ENCODE peak calls at places on chromosome 13, in eight cellular contexts. X is H9; R is mammary epithelial cell; M is heart right ventricle; P is thoracic aorta; O is prostate gland; V is CD8-positive, alpha-beta memory T cell; A is heart left ventricle. J is an unnamed sample. For H3K27me3, the result is how much of the 10 kb centered on the place peaks cover.

GRCh38 chr13:29830000-29830399 is 20.4 kb downstream of the UBL3 start:
- DNase-seq in V (no peak), R (no peak), M (no peak), X (no peak), O (no peak), P (no peak), A (no peak), J (no peak)

GRCh38 chr13:33204130-33204927 is 81.2 kb downstream of the STARD13 start:
- DNase-seq in A (peak), M (peak), V (no peak), O (no peak), X (no peak), P (peak), R (no peak), J (no peak)

GRCh38 chr13:33206425-33206824 is 79.1 kb downstream of the STARD13 start:
- DNase-seq in P (no peak), R (no peak), X (no peak), M (no peak), V (no peak), O (no peak), A (no peak), J (no peak)

GRCh38 chr13:51324714-51325440 is 14.6 kb upstream of the SERPINE3 start:
- DNase-seq in V (no peak), X (peak), O (no peak), R (no peak), P (no peak), A (no peak), M (no peak), J (no peak)

GRCh38 chr13:50244913-50245574 is 229.8 kb downstream of the KCNRG start:
- DNase-seq in V (peak), M (no peak), R (peak), P (peak), O (no peak), A (no peak), X (no peak), J (peak)

GRCh38 chr13:105442941-105443340 is 1092.5 kb downstream of the EFNB2 start:
- DNase-seq in A (no peak), P (no peak), O (no peak), V (no peak), X (no peak), R (peak), M (peak), J (no peak)

GRCh38 chr13:36046672-36047071 is 84.5 kb downstream of the DCLK1 start:
- DNase-seq in V (no peak), M (no peak), O (no peak), X (no peak), R (no peak), P (no peak), A (no peak), J (no peak)

GRCh38 chr13:52677823-52678222 is 25.2 kb downstream of the SUGT1 start:
- DNase-seq in X (no peak), A (no peak), P (no peak), M (no peak), O (no peak), R (no peak), V (no peak), J (no peak)

GRCh38 chr13:98653471-98653985 is 76.6 kb upstream of the STK24 start:
- DNase-seq in M (peak), R (peak), P (peak), V (peak), O (peak), A (peak), X (peak), J (peak)

GRCh38 chr13:73365681-73366080 is 306.9 kb downstream of the KLF5 start:
- DNase-seq in R (peak), V (no peak), A (no peak), X (no peak), O (no peak), M (no peak), P (no peak), J (no peak)

GRCh38 chr13:39847336-39847735 is 191.9 kb downstream of the COG6 start:
- DNase-seq in V (no peak), R (no peak), A (no peak), O (no peak), X (no peak), P (no peak), M (no peak), J (no peak)

GRCh38 chr13:110914293-110915056 is 394 bp downstream of the ANKRD10 start:
- DNase-seq in O (peak), A (peak), R (no peak), X (peak), M (peak), V (peak), P (peak), J (peak)

GRCh38 chr13:110915874-110916670 is 1.2 kb upstream of the ANKRD10 start:
- DNase-seq in O (no peak), X (no peak), M (no peak), P (no peak), R (peak), A (no peak), V (no peak), J (no peak)

GRCh38 chr13:110913911-110914292 is 967 bp downstream of the ANKRD10 start:
- DNase-seq in V (no peak), X (no peak), O (peak), R (peak), P (no peak), M (no peak), A (no peak), J (no peak)

GRCh38 chr13:110915057-110915873 is at the start of gene ANKRD10:
- DNase-seq in A (peak), V (peak), M (peak), X (peak), O (peak), P (peak), R (peak), J (peak)

DNA sequence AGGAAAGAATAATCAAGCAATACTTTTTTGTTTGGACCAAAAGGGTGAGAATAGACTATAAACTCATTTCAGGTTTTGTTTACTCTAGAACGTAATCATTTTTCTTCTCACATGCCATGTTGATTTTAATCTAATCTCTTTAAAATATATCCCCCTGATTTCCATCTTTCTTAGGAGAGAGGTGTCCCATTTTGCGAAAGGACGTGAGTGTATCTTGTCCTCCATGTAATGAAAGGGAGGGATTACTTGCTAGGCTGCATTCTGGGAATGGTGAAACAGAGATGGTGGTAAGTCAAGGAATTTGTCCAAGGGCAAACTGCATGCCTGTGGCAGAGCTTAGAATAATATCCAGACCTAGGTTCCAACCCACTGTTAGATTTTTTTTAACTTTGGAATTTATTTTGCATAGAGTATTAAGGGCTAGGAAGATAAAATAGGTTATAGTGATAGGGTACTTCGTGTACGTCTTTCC is 1.8 kb upstream of the ANKRD10 start:
- DNase-seq in M (no peak), X (no peak), R (peak), P (no peak), O (no peak), V (no peak), A (no peak), J (no peak)
- H3K27ac ChIP-seq in M (peak), X (no peak), R (peak), P (peak), O (peak), V (no peak), A (peak), J (no peak)

GRCh38 chr13:25032160-25032559 is 63.8 kb upstream of the PABPC3 start:
- DNase-seq in R (no peak), A (no peak), O (no peak), X (no peak), V (no peak), M (no peak), P (no peak), J (no peak)

GRCh38 chr13:25042141-25042540 is 53.8 kb upstream of the PABPC3 start:
- DNase-seq in O (no peak), A (no peak), X (no peak), P (no peak), M (no peak), V (no peak), R (no peak), J (no peak)

GRCh38 chr13:25034173-25034572 is 61.8 kb upstream of the PABPC3 start:
- DNase-seq in A (no peak), V (no peak), M (no peak), R (no peak), O (no peak), P (no peak), X (no peak), J (no peak)

GRCh38 chr13:25037057-25037813 is 58.7 kb upstream of the PABPC3 start:
- DNase-seq in M (peak), R (peak), V (no peak), P (no peak), X (peak), O (peak), A (peak), J (no peak)
- H3K27me3 ChIP-seq in M (under half), R (under half), V (under half), P (under half), X (under half), O (under half), A (under half), J (under half)

GRCh38 chr13:97109841-97110492 is 112.2 kb upstream of the MBNL2 start:
- DNase-seq in M (peak), O (peak), X (peak), P (peak), V (peak), A (peak), R (peak), J (peak)
- H3K27ac ChIP-seq in M (peak), O (no peak), X (no peak), P (peak), V (no peak), A (peak), R (no peak), J (no peak)

GRCh38 chr13:109156181-109156935 is 526.9 kb downstream of the MYO16 start:
- DNase-seq in P (no peak), O (peak), M (peak), A (peak), X (no peak), R (peak), V (no peak), J (no peak)

GRCh38 chr13:109157275-109157674 is 527.9 kb downstream of the MYO16 start:
- DNase-seq in P (no peak), M (no peak), O (no peak), V (no peak), R (peak), X (peak), A (no peak), J (no peak)

GRCh38 chr13:109159650-109160309 is 530.4 kb downstream of the MYO16 start:
- DNase-seq in V (no peak), X (no peak), P (no peak), O (no peak), M (no peak), A (no peak), R (no peak), J (no peak)

GRCh38 chr13:109160357-109160756 is 530.9 kb downstream of the MYO16 start:
- DNase-seq in P (no peak), V (no peak), X (no peak), O (no peak), M (no peak), A (no peak), R (peak), J (no peak)

DNA sequence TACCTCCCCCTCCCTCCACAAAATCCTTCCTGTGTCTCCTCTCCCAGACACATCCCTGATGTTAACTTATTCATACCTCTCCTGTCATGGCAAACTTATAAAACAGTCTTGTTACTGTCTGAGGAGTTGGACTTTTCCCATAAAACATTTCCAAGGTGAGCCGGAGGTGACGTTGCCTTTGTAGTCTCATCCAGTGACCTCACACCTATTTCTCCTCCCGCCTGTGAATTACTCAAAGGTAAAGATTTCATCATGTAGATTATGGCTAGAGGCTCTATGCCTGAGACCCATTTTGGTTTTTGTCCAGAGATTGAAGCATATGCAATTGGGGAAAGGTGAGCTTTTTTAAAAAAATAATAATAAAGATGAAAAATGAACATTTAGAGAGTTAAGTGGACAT is 529.0 kb downstream of the MYO16 start:
- DNase-seq in R (peak), A (no peak), V (no peak), X (no peak), M (no peak), O (no peak), P (no peak), J (no peak)
- H3K27me3 ChIP-seq in R (under half), A (under half), V (under half), X (under half), M (under half), O (under half), P (under half), J (under half)

DNA sequence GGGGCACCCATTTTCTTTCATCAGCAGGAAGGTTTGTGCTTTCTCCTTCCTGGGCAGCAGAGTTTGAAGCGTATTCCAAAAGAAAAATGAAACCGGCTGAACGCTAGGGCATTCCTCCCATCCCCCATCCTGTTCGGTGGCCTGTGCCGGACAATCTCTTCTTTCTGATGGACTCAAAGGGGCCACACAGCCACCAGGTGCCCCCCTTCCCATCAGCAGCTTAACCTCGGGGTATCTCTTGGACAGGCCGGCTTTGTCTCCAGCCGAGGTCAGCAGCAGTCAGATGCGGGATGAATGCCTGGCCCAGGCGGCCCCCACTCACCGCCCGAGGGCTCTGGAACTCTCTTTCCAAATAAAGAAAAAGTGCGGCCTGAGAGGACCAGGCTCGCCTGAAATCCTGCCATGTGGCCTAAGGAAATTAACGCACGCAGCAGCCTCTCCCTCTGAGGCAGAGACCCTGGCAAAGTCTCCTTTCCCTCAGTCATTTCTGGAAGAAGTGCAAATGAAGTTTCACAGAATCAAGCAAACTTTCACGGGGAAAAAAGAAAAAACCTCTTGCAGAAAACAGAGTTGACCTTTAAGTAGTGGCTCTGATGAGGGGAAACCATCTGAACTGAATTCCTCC is 67.8 kb downstream of the RASA3 start:
- DNase-seq in V (no peak), R (peak), M (peak), O (peak), A (no peak), X (no peak), P (no peak), J (no peak)
- H3K27ac ChIP-seq in V (peak), R (peak), M (peak), O (peak), A (peak), X (no peak), P (peak), J (peak)

DNA sequence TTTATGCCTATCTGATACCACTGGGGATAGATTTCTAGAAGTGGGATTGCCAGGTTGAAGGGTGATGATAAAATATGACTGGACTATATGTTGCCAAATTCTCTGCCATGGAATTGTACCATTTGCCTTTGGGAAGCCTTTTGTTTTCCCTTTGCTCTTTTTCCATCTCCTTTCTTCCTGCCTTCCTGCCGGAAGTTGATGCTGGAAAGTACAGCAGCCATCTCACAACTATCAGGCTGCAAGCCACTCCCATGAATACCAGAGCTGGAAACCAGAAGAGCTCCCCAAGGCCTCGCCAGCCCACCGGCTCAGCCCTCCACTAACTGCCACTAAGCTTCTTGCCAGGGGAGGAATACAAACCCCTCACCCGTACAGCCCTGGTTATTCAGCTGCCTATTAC is 29.7 kb downstream of the ZIC5 start:
- DNase-seq in O (no peak), A (no peak), M (no peak), X (no peak), R (no peak), V (no peak), P (no peak), J (no peak)
- H3K27me3 ChIP-seq in O (under half), A (under half), M (half or more), X (under half), R (under half), V (under half), P (under half), J (under half)

DNA sequence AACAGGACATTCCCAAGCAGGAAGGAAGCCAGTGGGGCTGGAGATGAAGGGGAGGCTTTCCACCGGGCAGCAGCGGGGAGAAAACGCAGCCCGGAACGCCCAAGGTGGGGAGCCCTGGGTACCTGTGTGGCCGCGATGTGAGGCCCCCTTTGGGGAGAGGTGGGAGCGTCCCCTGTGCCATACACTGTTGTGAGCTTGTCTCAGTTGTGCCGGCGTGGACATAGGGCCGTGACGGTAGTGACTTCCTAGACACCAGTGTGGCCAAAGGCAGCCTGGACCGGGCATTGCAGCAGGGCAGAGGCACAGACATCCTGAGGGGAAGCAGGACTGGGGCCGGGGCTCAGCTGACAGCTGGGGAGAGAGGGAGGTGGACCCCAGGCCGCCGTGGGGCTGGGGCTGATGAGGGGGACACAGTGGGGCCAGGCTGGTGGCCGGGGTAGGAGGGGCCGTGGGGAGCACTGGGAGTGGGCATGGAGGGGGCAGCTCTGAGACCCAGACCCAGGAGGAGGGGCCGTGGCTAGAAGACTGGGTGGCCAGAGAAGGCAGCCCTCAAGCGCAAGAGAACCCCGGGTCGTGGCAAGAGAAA is 38.5 kb upstream of the TFDP1 start:
- DNase-seq in R (no peak), V (peak), O (no peak), M (no peak), A (peak), P (no peak), X (peak), J (no peak)
- H3K27ac ChIP-seq in R (no peak), V (no peak), O (peak), M (peak), A (peak), P (peak), X (no peak), J (no peak)

DNA sequence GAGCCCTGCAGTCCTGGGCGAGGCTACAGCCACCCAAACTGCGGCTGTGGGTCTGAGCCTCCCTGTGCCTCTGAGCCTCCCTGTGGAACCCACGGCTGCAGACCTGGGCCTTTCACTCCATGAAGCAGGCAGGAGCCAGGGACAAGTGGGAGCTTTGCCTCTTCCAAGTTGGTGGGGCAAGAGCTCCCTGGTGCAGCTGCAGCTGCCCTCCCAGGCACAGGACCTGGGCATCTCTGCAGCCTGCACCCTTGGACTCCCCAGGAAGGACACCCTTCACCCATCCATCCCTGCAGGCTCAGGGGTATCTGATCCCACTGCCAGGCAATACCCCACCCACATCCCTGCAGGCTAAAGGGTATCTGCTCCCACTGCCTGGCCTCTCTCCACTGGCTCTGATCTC is 2.3 kb downstream of the TEX26 start:
- DNase-seq in O (no peak), A (no peak), M (no peak), P (no peak), R (no peak), X (no peak), V (no peak), J (no peak)
- H3K27me3 ChIP-seq in O (under half), A (under half), M (under half), P (under half), R (under half), X (under half), V (under half), J (under half)

J was measured in effector memory CD4-positive, alpha-beta T cell.